ENCODE peak calls at places on chromosomes 1 and 21, in seven cellular contexts. One of them, this sample, is unnamed. For H3K4me1, the result is how much of the 10 kb centered on the place peaks cover.

GRCh38 chr1:204203206-204203767 is 7.0 kb upstream of the KISS1 start:
- DNase-seq in stomach: no peak
- DNase-seq in osteoblast: no peak
- DNase-seq in body of pancreas: no peak
- DNase-seq in tibial artery: no peak
- DNase-seq in thoracic aorta: no peak
- DNase-seq in tibial nerve: no peak
- DNase-seq in this sample: no peak

GRCh38 chr1:107000907-107001306 is 55.6 kb upstream of the PRMT6 start:
- DNase-seq in stomach: no peak
- DNase-seq in body of pancreas: no peak
- DNase-seq in osteoblast: no peak
- DNase-seq in tibial nerve: no peak
- DNase-seq in thoracic aorta: no peak
- DNase-seq in tibial artery: no peak
- DNase-seq in this sample: no peak

GRCh38 chr1:212458817-212459216 is 26.1 kb downstream of the NENF start:
- DNase-seq in stomach: no peak
- DNase-seq in thoracic aorta: no peak
- DNase-seq in tibial nerve: no peak
- DNase-seq in osteoblast: no peak
- DNase-seq in body of pancreas: no peak
- DNase-seq in tibial artery: no peak
- DNase-seq in this sample: no peak

GRCh38 chr21:35212393-35213127 is 163.5 kb upstream of the RUNX1 start:
- DNase-seq in body of pancreas: no peak
- DNase-seq in thoracic aorta: no peak
- DNase-seq in osteoblast: no peak
- DNase-seq in tibial nerve: no peak
- DNase-seq in stomach: no peak
- DNase-seq in tibial artery: no peak
- DNase-seq in this sample: no peak

GRCh38 chr1:175363046-175363445 is 170.5 kb upstream of the KIAA0040 start:
- DNase-seq in tibial nerve: no peak
- DNase-seq in body of pancreas: no peak
- DNase-seq in tibial artery: no peak
- DNase-seq in osteoblast: no peak
- DNase-seq in stomach: no peak
- DNase-seq in thoracic aorta: no peak
- DNase-seq in this sample: no peak

GRCh38 chr1:228313536-228314277 is 92.9 kb downstream of the TRIM11 start:
- DNase-seq in tibial artery: no peak
- DNase-seq in tibial nerve: no peak
- DNase-seq in stomach: peak
- DNase-seq in thoracic aorta: no peak
- DNase-seq in body of pancreas: no peak
- DNase-seq in osteoblast: peak
- DNase-seq in this sample: no peak

GRCh38 chr1:62040450-62040849 is 154.2 kb upstream of the L1TD1 start:
- DNase-seq in stomach: no peak
- DNase-seq in thoracic aorta: no peak
- DNase-seq in osteoblast: no peak
- DNase-seq in body of pancreas: no peak
- DNase-seq in tibial nerve: no peak
- DNase-seq in tibial artery: no peak
- DNase-seq in this sample: no peak

GRCh38 chr1:107486365-107486764 is 345.5 kb downstream of the NTNG1 start:
- DNase-seq in tibial artery: no peak
- DNase-seq in osteoblast: no peak
- DNase-seq in thoracic aorta: no peak
- DNase-seq in stomach: no peak
- DNase-seq in tibial nerve: no peak
- DNase-seq in body of pancreas: no peak
- DNase-seq in this sample: no peak

GRCh38 chr1:168348146-168348709 is 67.6 kb downstream of the TBX19 start:
- DNase-seq in stomach: no peak
- DNase-seq in tibial artery: no peak
- DNase-seq in tibial nerve: no peak
- DNase-seq in body of pancreas: no peak
- DNase-seq in thoracic aorta: no peak
- DNase-seq in osteoblast: no peak
- DNase-seq in this sample: no peak

GRCh38 chr21:43204638-43205037 is 35.8 kb downstream of the CRYAA start:
- DNase-seq in tibial nerve: peak
- DNase-seq in body of pancreas: no peak
- DNase-seq in stomach: no peak
- DNase-seq in tibial artery: no peak
- DNase-seq in osteoblast: no peak
- DNase-seq in thoracic aorta: no peak
- DNase-seq in this sample: no peak

GRCh38 chr1:228154685-228155571 is 5.2 kb downstream of the GJC2 start:
- DNase-seq in thoracic aorta: no peak
- DNase-seq in stomach: no peak
- DNase-seq in tibial artery: no peak
- DNase-seq in body of pancreas: no peak
- DNase-seq in osteoblast: peak
- DNase-seq in tibial nerve: no peak
- DNase-seq in this sample: no peak

GRCh38 chr1:27503961-27504587 is 14.1 kb upstream of the WASF2 start:
- DNase-seq in thoracic aorta: no peak
- DNase-seq in tibial nerve: no peak
- DNase-seq in body of pancreas: no peak
- DNase-seq in stomach: no peak
- DNase-seq in tibial artery: no peak
- DNase-seq in osteoblast: no peak
- DNase-seq in this sample: no peak

GRCh38 chr1:204532832-204533231 is 16.6 kb downstream of the MDM4 start:
- DNase-seq in tibial nerve: no peak
- DNase-seq in thoracic aorta: no peak
- DNase-seq in tibial artery: no peak
- DNase-seq in body of pancreas: no peak
- DNase-seq in stomach: no peak
- DNase-seq in osteoblast: no peak
- DNase-seq in this sample: no peak

GRCh38 chr1:160739098-160739511 is at the start of gene SLAMF7:
- DNase-seq in stomach: no peak
- DNase-seq in tibial nerve: no peak
- DNase-seq in body of pancreas: peak
- DNase-seq in osteoblast: no peak
- DNase-seq in tibial artery: no peak
- DNase-seq in thoracic aorta: no peak
- DNase-seq in this sample: no peak
- H3K4me1 ChIP-seq in stomach: under half
- H3K4me1 ChIP-seq in tibial nerve: under half
- H3K4me1 ChIP-seq in body of pancreas: under half
- H3K4me1 ChIP-seq in osteoblast: under half
- H3K4me1 ChIP-seq in tibial artery: under half
- H3K4me1 ChIP-seq in thoracic aorta: under half
- H3K4me1 ChIP-seq in this sample: under half

GRCh38 chr1:110341146-110341871 is 2.1 kb downstream of the RBM15 start:
- DNase-seq in tibial artery: no peak
- DNase-seq in osteoblast: no peak
- DNase-seq in body of pancreas: no peak
- DNase-seq in thoracic aorta: no peak
- DNase-seq in tibial nerve: no peak
- DNase-seq in stomach: no peak
- DNase-seq in this sample: no peak

GRCh38 chr1:110339040-110339426 is at the start of gene RBM15:
- DNase-seq in tibial artery: peak
- DNase-seq in tibial nerve: peak
- DNase-seq in stomach: peak
- DNase-seq in osteoblast: peak
- DNase-seq in body of pancreas: peak
- DNase-seq in thoracic aorta: peak
- DNase-seq in this sample: peak

GRCh38 chr1:110340207-110340468 is 961 bp downstream of the RBM15 start:
- DNase-seq in thoracic aorta: no peak
- DNase-seq in body of pancreas: no peak
- DNase-seq in tibial artery: no peak
- DNase-seq in stomach: no peak
- DNase-seq in osteoblast: peak
- DNase-seq in tibial nerve: no peak
- DNase-seq in this sample: no peak

GRCh38 chr1:110338200-110339039 is 757 bp upstream of the RBM15 start:
- DNase-seq in tibial artery: peak
- DNase-seq in osteoblast: peak
- DNase-seq in body of pancreas: peak
- DNase-seq in tibial nerve: peak
- DNase-seq in stomach: peak
- DNase-seq in thoracic aorta: peak
- DNase-seq in this sample: peak

GRCh38 chr1:110339427-110340206 is 440 bp downstream of the RBM15 start:
- DNase-seq in thoracic aorta: peak
- DNase-seq in body of pancreas: peak
- DNase-seq in tibial nerve: peak
- DNase-seq in osteoblast: peak
- DNase-seq in tibial artery: peak
- DNase-seq in stomach: peak
- DNase-seq in this sample: peak
- H3K4me1 ChIP-seq in thoracic aorta: half or more
- H3K4me1 ChIP-seq in body of pancreas: half or more
- H3K4me1 ChIP-seq in tibial nerve: half or more
- H3K4me1 ChIP-seq in osteoblast: half or more
- H3K4me1 ChIP-seq in tibial artery: under half
- H3K4me1 ChIP-seq in stomach: half or more
- H3K4me1 ChIP-seq in this sample: half or more

GRCh38 chr21:44532712-44533111 is 7.3 kb downstream of the KRTAP10-1 start:
- DNase-seq in tibial nerve: no peak
- DNase-seq in tibial artery: peak
- DNase-seq in thoracic aorta: no peak
- DNase-seq in stomach: no peak
- DNase-seq in body of pancreas: no peak
- DNase-seq in osteoblast: peak
- DNase-seq in this sample: no peak

GRCh38 chr21:44532165-44532564 is 7.8 kb downstream of the KRTAP10-1 start:
- DNase-seq in osteoblast: peak
- DNase-seq in tibial artery: no peak
- DNase-seq in tibial nerve: no peak
- DNase-seq in body of pancreas: no peak
- DNase-seq in stomach: no peak
- DNase-seq in thoracic aorta: no peak
- DNase-seq in this sample: no peak

GRCh38 chr21:44533891-44534627 is 5.9 kb downstream of the KRTAP10-1 start:
- DNase-seq in tibial artery: peak
- DNase-seq in thoracic aorta: no peak
- DNase-seq in tibial nerve: no peak
- DNase-seq in body of pancreas: no peak
- DNase-seq in stomach: no peak
- DNase-seq in osteoblast: peak
- DNase-seq in this sample: no peak

GRCh38 chr21:44534688-44535087 is 5.3 kb downstream of the KRTAP10-1 start:
- DNase-seq in osteoblast: no peak
- DNase-seq in thoracic aorta: no peak
- DNase-seq in stomach: no peak
- DNase-seq in tibial nerve: no peak
- DNase-seq in body of pancreas: no peak
- DNase-seq in tibial artery: no peak
- DNase-seq in this sample: no peak

DNA sequence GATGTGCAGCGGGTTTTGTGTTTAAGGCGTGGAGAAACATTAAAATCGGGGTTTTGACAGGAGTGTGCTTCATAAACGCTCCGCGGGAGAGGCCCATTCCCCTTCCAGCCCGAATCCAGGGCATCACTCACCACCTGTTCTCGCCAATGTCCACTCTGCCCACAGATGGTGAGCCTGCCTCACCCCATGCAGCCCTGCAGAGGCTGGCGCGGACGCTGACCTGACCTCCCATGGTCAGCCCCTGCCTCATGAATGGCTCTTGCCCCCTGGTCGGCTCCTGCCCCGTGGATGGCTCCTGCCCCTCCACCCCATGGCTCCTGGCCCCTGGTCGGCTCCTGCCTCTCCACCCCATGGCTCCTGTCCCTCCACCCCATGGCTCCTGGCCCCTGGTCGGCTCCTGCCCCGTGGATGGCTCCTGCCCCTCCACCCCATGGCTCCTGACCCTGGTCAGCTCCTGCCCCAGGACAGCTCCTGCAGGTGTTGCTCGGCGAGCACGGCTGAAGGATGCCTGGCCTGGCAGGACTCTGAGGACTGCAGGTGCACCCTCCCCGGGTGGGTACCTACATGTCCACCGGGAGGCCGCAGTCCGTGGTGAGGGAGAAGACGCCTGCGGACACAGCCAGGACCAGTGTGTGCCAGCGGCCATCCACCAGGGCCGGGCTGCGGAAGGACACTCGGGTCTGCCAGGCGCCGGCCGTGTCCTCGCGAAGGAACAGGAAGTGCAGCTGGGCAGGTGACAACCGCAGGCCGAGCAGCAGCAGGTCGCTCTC is 6.7 kb downstream of the KRTAP10-1 start:
- DNase-seq in body of pancreas: no peak
- DNase-seq in osteoblast: peak
- DNase-seq in tibial artery: peak
- DNase-seq in thoracic aorta: no peak
- DNase-seq in stomach: no peak
- DNase-seq in tibial nerve: no peak
- DNase-seq in this sample: no peak
- H3K4me1 ChIP-seq in body of pancreas: under half
- H3K4me1 ChIP-seq in osteoblast: under half
- H3K4me1 ChIP-seq in tibial artery: under half
- H3K4me1 ChIP-seq in thoracic aorta: under half
- H3K4me1 ChIP-seq in stomach: under half
- H3K4me1 ChIP-seq in tibial nerve: under half
- H3K4me1 ChIP-seq in this sample: under half

GRCh38 chr1:2318294-2319278 is 72.8 kb downstream of the MORN1 start:
- DNase-seq in body of pancreas: no peak
- DNase-seq in thoracic aorta: no peak
- DNase-seq in tibial nerve: no peak
- DNase-seq in stomach: no peak
- DNase-seq in tibial artery: no peak
- DNase-seq in osteoblast: no peak
- DNase-seq in this sample: no peak

GRCh38 chr1:2319291-2319690 is 72.1 kb downstream of the MORN1 start:
- DNase-seq in thoracic aorta: no peak
- DNase-seq in osteoblast: no peak
- DNase-seq in tibial artery: no peak
- DNase-seq in body of pancreas: no peak
- DNase-seq in stomach: no peak
- DNase-seq in tibial nerve: no peak
- DNase-seq in this sample: no peak

GRCh38 chr1:2320760-2321159 is 70.6 kb downstream of the MORN1 start:
- DNase-seq in tibial artery: no peak
- DNase-seq in tibial nerve: no peak
- DNase-seq in osteoblast: peak
- DNase-seq in stomach: no peak
- DNase-seq in thoracic aorta: no peak
- DNase-seq in body of pancreas: no peak
- DNase-seq in this sample: peak

GRCh38 chr1:2321258-2321657 is 70.1 kb downstream of the MORN1 start:
- DNase-seq in tibial nerve: no peak
- DNase-seq in thoracic aorta: no peak
- DNase-seq in osteoblast: no peak
- DNase-seq in tibial artery: no peak
- DNase-seq in stomach: no peak
- DNase-seq in body of pancreas: no peak
- DNase-seq in this sample: peak

DNA sequence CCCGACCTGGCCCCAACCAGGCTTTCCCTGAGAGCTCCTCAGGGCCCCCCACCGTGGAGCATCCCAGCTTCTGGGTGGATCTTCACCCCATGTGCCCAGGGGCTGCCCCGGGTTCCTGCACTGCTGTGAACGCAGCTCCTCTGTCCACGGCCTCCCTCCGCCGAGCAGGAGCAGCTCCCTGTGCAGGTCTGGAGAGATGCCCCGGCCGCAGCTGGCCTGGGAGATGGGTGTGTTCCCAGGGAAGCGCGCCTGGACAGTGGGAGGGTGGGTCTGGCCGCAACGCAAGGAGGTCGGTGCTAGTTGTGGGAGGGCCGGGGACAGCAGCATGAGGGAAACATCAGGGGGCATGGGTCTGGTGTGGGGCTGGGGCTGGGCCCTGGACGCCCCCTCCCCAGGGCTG is 71.4 kb downstream of the MORN1 start:
- DNase-seq in body of pancreas: no peak
- DNase-seq in thoracic aorta: no peak
- DNase-seq in tibial nerve: no peak
- DNase-seq in osteoblast: no peak
- DNase-seq in tibial artery: no peak
- DNase-seq in stomach: no peak
- DNase-seq in this sample: no peak
- H3K4me1 ChIP-seq in body of pancreas: under half
- H3K4me1 ChIP-seq in thoracic aorta: half or more
- H3K4me1 ChIP-seq in tibial nerve: half or more
- H3K4me1 ChIP-seq in osteoblast: under half
- H3K4me1 ChIP-seq in tibial artery: half or more
- H3K4me1 ChIP-seq in stomach: under half
- H3K4me1 ChIP-seq in this sample: half or more

This sample was measured in thyroid gland.